ENCODE peak calls at places on chromosomes 4 and X, in four cellular contexts. One of them, this sample, is unnamed.

GRCh38 chr4:10090467-10091250 is 25.9 kb downstream of the WDR1 start:
- DNase-seq in A549: no peak
- DNase-seq in K562: no peak
- DNase-seq in GM12878: no peak
- DNase-seq in this sample: no peak

GRCh38 chr4:80446248-80446647 is 110.7 kb downstream of the CFAP299 start:
- DNase-seq in A549: no peak
- DNase-seq in K562: no peak
- DNase-seq in GM12878: no peak
- DNase-seq in this sample: no peak

GRCh38 chr4:168933423-168933822 is 76.6 kb downstream of the CBR4 start:
- DNase-seq in A549: no peak
- DNase-seq in K562: no peak
- DNase-seq in GM12878: no peak
- DNase-seq in this sample: no peak

GRCh38 chr4:13092702-13093101 is 391.4 kb downstream of the RAB28 start:
- DNase-seq in A549: no peak
- DNase-seq in K562: no peak
- DNase-seq in GM12878: no peak
- DNase-seq in this sample: no peak

GRCh38 chr4:96108146-96108545 is 268.3 kb downstream of the PDHA2 start:
- DNase-seq in A549: no peak
- DNase-seq in K562: no peak
- DNase-seq in GM12878: no peak
- DNase-seq in this sample: no peak

GRCh38 chrX:54447461-54447860 is 7.3 kb downstream of the TSR2 start:
- DNase-seq in A549: peak
- DNase-seq in K562: no peak
- DNase-seq in GM12878: no peak
- DNase-seq in this sample: no peak

GRCh38 chrX:44155126-44155525 is 181.9 kb upstream of the NDP start:
- DNase-seq in A549: no peak
- DNase-seq in K562: no peak
- DNase-seq in GM12878: no peak
- DNase-seq in this sample: no peak

GRCh38 chr4:39096847-39097246 is 34.8 kb downstream of the KLHL5 start:
- DNase-seq in A549: no peak
- DNase-seq in K562: no peak
- DNase-seq in GM12878: no peak
- DNase-seq in this sample: no peak

GRCh38 chrX:69179380-69179911 is 14.2 kb upstream of the PJA1 start:
- DNase-seq in A549: no peak
- DNase-seq in K562: no peak
- DNase-seq in GM12878: no peak
- DNase-seq in this sample: peak

GRCh38 chrX:4253092-4253491 is 539.6 kb upstream of the PRKX start:
- DNase-seq in A549: no peak
- DNase-seq in K562: no peak
- DNase-seq in GM12878: no peak
- DNase-seq in this sample: no peak

GRCh38 chrX:68261060-68261672 is 172.1 kb downstream of the OPHN1 start:
- DNase-seq in A549: no peak
- DNase-seq in K562: no peak
- DNase-seq in GM12878: no peak
- DNase-seq in this sample: peak

GRCh38 chr4:5751073-5751917 is 40.3 kb downstream of the EVC start:
- DNase-seq in A549: no peak
- DNase-seq in K562: no peak
- DNase-seq in GM12878: no peak
- DNase-seq in this sample: peak

GRCh38 chrX:125295337-125295736 is 24.3 kb upstream of the TEX13C start:
- DNase-seq in A549: no peak
- DNase-seq in K562: no peak
- DNase-seq in GM12878: no peak
- DNase-seq in this sample: peak

GRCh38 chr4:82469776-82470345 is 39.5 kb downstream of the ENOPH1 start:
- DNase-seq in A549: no peak
- DNase-seq in K562: no peak
- DNase-seq in GM12878: no peak
- DNase-seq in this sample: peak

GRCh38 chr4:76758290-76758882 is 139.6 kb downstream of the SOWAHB start:
- DNase-seq in A549: peak
- DNase-seq in K562: peak
- DNase-seq in GM12878: no peak
- DNase-seq in this sample: peak

GRCh38 chrX:1355131-1355799 is 18.7 kb downstream of the IL3RA start:
- DNase-seq in A549: no peak
- DNase-seq in K562: no peak
- DNase-seq in GM12878: no peak
- DNase-seq in this sample: no peak

GRCh38 chrX:132504417-132504816 is 15.6 kb upstream of the MBNL3 start:
- DNase-seq in A549: no peak
- DNase-seq in K562: no peak
- DNase-seq in GM12878: no peak
- DNase-seq in this sample: no peak

GRCh38 chr4:98055800-98056501 is 87.3 kb downstream of the STPG2 start:
- DNase-seq in A549: no peak
- DNase-seq in K562: no peak
- DNase-seq in GM12878: no peak
- DNase-seq in this sample: no peak

GRCh38 chr4:39118034-39118658 is 56.1 kb downstream of the KLHL5 start:
- DNase-seq in A549: no peak
- DNase-seq in K562: no peak
- DNase-seq in GM12878: no peak
- DNase-seq in this sample: no peak

GRCh38 chr4:1200425-1201035 is 28.1 kb upstream of the SPON2 start:
- DNase-seq in A549: no peak
- DNase-seq in K562: no peak
- DNase-seq in GM12878: no peak
- DNase-seq in this sample: peak

GRCh38 chrX:150525061-150525919 is 43.1 kb upstream of the MTM1 start:
- DNase-seq in A549: no peak
- DNase-seq in K562: no peak
- DNase-seq in GM12878: no peak
- DNase-seq in this sample: no peak

GRCh38 chr4:149709640-149710039 is 106.0 kb downstream of the IQCM start:
- DNase-seq in A549: no peak
- DNase-seq in K562: no peak
- DNase-seq in GM12878: no peak
- DNase-seq in this sample: peak

GRCh38 chr4:3241905-3242304 is 7.1 kb upstream of the MSANTD1 start:
- DNase-seq in A549: no peak
- DNase-seq in K562: peak
- DNase-seq in GM12878: no peak
- DNase-seq in this sample: peak

GRCh38 chr4:5307928-5308327 is 256.6 kb downstream of the STK32B start:
- DNase-seq in A549: no peak
- DNase-seq in K562: no peak
- DNase-seq in GM12878: no peak
- DNase-seq in this sample: no peak

GRCh38 chrX:14029425-14030247 is at the start of gene GEMIN8:
- DNase-seq in A549: peak
- DNase-seq in K562: peak
- DNase-seq in GM12878: peak
- DNase-seq in this sample: peak

GRCh38 chr4:25536577-25537325 is 118.9 kb upstream of the SLC34A2 start:
- DNase-seq in A549: no peak
- DNase-seq in K562: no peak
- DNase-seq in GM12878: no peak
- DNase-seq in this sample: no peak

GRCh38 chr4:67499799-67500198 is 45.5 kb downstream of the CENPC start:
- DNase-seq in A549: no peak
- DNase-seq in K562: no peak
- DNase-seq in GM12878: no peak
- DNase-seq in this sample: no peak

GRCh38 chr4:76301068-76301774 is 5.3 kb upstream of the STBD1 start:
- DNase-seq in A549: peak
- DNase-seq in K562: peak
- DNase-seq in GM12878: peak
- DNase-seq in this sample: peak

GRCh38 chr4:137531951-137532868 is at the start of gene PCDH18:
- DNase-seq in A549: no peak
- DNase-seq in K562: no peak
- DNase-seq in GM12878: peak
- DNase-seq in this sample: peak

GRCh38 chr4:110630621-110631402 is 7.9 kb upstream of the PITX2 start:
- DNase-seq in A549: no peak
- DNase-seq in K562: no peak
- DNase-seq in GM12878: no peak
- DNase-seq in this sample: no peak

GRCh38 chrX:137565921-137566745 is at the start of gene ZIC3:
- DNase-seq in A549: no peak
- DNase-seq in K562: no peak
- DNase-seq in GM12878: no peak
- DNase-seq in this sample: no peak

DNA sequence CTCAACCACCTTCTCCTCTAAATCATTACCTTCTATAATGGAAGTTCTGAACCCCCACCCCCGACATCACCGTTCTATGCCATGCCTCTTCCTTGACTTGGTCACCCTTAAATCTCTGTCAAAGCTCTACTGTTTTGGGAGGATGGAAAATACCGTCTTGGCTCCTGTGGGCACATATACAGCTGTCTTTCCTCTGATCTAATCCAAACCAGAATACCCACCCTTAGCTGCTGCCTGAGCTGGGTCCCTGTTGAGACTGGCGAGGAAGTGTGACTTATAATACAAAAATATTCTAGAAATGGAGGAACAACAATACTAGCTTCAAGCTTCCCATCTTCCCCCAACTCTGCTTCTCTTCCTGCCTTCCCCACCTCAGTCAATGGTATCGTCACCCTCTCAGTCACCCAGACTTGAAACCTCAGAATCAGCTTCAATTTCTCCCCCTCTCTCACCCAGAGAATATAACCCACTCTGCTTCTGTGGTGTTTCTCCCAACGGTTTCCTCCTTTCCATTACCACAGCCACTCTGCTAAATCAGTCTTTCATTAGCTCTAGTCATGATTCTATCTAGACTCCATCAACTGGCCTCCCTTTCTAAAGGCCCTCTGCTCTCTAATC is 583 bp upstream of the IL2RG start:
- DNase-seq in A549: no peak
- DNase-seq in K562: no peak
- DNase-seq in GM12878: no peak
- DNase-seq in this sample: no peak
- TF ChIP-seq ELK1 in A549: no peak
- TF ChIP-seq ELK1 in K562: no peak
- TF ChIP-seq ELK1 in GM12878: no peak
- TF ChIP-seq ELK1 in this sample: no peak

GRCh38 chrX:78540171-78540570 is 119.0 kb downstream of the RTL3 start:
- DNase-seq in A549: no peak
- DNase-seq in K562: no peak
- DNase-seq in GM12878: no peak
- DNase-seq in this sample: no peak
- H3K27ac ChIP-seq in A549: no peak
- H3K27ac ChIP-seq in K562: no peak
- H3K27ac ChIP-seq in GM12878: no peak
- H3K27ac ChIP-seq in this sample: no peak

GRCh38 chrX:72079607-72080006 is 52.1 kb downstream of the RTL5 start:
- DNase-seq in A549: no peak
- DNase-seq in K562: no peak
- DNase-seq in GM12878: no peak
- DNase-seq in this sample: no peak

GRCh38 chrX:72081605-72082320 is 50.0 kb downstream of the RTL5 start:
- DNase-seq in A549: no peak
- DNase-seq in K562: no peak
- DNase-seq in GM12878: no peak
- DNase-seq in this sample: no peak

GRCh38 chrX:72078411-72078810 is 53.3 kb downstream of the RTL5 start:
- DNase-seq in A549: no peak
- DNase-seq in K562: no peak
- DNase-seq in GM12878: no peak
- DNase-seq in this sample: no peak

GRCh38 chrX:72080150-72080549 is 51.6 kb downstream of the RTL5 start:
- DNase-seq in A549: no peak
- DNase-seq in K562: no peak
- DNase-seq in GM12878: no peak
- DNase-seq in this sample: no peak

DNA sequence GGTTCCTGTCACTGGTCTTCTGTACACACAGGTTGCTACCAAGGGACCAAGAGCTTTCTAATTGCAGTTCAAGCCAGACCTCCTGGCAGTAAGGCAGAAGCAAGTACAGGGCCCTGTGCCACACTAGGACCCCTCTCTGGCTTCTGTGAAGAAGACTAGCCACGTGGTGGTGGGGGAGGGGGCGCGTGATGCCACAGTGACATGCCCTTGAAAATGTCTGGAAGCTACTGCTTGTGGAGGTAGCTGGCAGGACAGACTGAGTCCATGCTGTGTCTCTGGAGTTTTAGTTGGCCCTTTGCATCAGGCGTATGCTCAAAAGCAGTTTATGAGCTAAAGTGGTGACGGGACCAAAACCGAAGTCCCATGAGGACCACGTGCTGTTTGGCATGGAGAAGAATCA is 50.9 kb downstream of the RTL5 start:
- DNase-seq in A549: no peak
- DNase-seq in K562: no peak
- DNase-seq in GM12878: no peak
- DNase-seq in this sample: no peak
- H3K4me2 ChIP-seq in A549: no peak
- H3K4me2 ChIP-seq in K562: no peak
- H3K4me2 ChIP-seq in GM12878: no peak
- H3K4me2 ChIP-seq in this sample: no peak

GRCh38 chr4:123786955-123787354 is 390.4 kb downstream of the SPRY1 start:
- DNase-seq in A549: no peak
- DNase-seq in K562: no peak
- DNase-seq in GM12878: no peak
- DNase-seq in this sample: peak

GRCh38 chr4:123786159-123786915 is 389.7 kb downstream of the SPRY1 start:
- DNase-seq in A549: no peak
- DNase-seq in K562: no peak
- DNase-seq in GM12878: no peak
- DNase-seq in this sample: no peak

GRCh38 chr4:123787710-123788109 is 391.1 kb downstream of the SPRY1 start:
- DNase-seq in A549: no peak
- DNase-seq in K562: no peak
- DNase-seq in GM12878: no peak
- DNase-seq in this sample: no peak

GRCh38 chr4:123788577-123788976 is 392.0 kb downstream of the SPRY1 start:
- DNase-seq in A549: no peak
- DNase-seq in K562: no peak
- DNase-seq in GM12878: no peak
- DNase-seq in this sample: peak

GRCh38 chr4:123790681-123791080 is 394.1 kb downstream of the SPRY1 start:
- DNase-seq in A549: no peak
- DNase-seq in K562: no peak
- DNase-seq in GM12878: no peak
- DNase-seq in this sample: peak
- TF ChIP-seq ELK1 in A549: no peak
- TF ChIP-seq ELK1 in K562: no peak
- TF ChIP-seq ELK1 in GM12878: no peak
- TF ChIP-seq ELK1 in this sample: no peak